ENCODE peak calls at places on chromosome 6, in six cellular contexts. Y is activated CD4-positive, alpha-beta T cell treated with anti-CD3 and anti-CD28 coated beads, Interleukin-2, amount 50 U/mL, for 1 hour; T is effector memory CD4-positive, alpha-beta T cell; P is CD4-positive, alpha-beta T cell; L is non-pigmented ciliary epithelial cell; V is activated T-helper 1 cell treated with Interleukin-2 at 50 U/mL for 16 hours. O is an unnamed sample.
A peak's percentile ranks its signal among the peaks of the same experiment; 100 is the strongest.

GRCh38 chr6:156884306-156884705 is 107.1 kb downstream of the ARID1B start:
- DNase-seq in Y (no peak), T (no peak), P (no peak), L (no peak), V (no peak), O (no peak)

GRCh38 chr6:143015300-143015706 is 45.4 kb upstream of the AIG1 start:
- DNase-seq in Y (no peak), T (no peak), P (no peak), L (no peak), V (no peak), O (no peak)

GRCh38 chr6:130050230-130050629 is 31.8 kb downstream of the L3MBTL3 start:
- DNase-seq in Y (no peak), T (no peak), P (no peak), L (peak; percentile 22), V (no peak), O (no peak)

GRCh38 chr6:147651249-147652063 is 143.0 kb downstream of the SAMD5 start:
- DNase-seq in Y (no peak), T (no peak), P (no peak), L (no peak), V (no peak), O (peak; percentile 20)

GRCh38 chr6:152432758-152433157 is 204.4 kb downstream of the SYNE1 start:
- DNase-seq in Y (no peak), T (no peak), P (no peak), L (no peak), V (no peak), O (no peak)

GRCh38 chr6:21281366-21281765 is 312.2 kb upstream of the SOX4 start:
- DNase-seq in Y (no peak), T (no peak), P (no peak), L (no peak), V (no peak), O (no peak)

GRCh38 chr6:44721954-44722578 is 334.6 kb downstream of the CDC5L start:
- DNase-seq in Y (no peak), T (no peak), P (no peak), L (no peak), V (no peak), O (no peak)

GRCh38 chr6:15495375-15495901 is 167.4 kb downstream of the DTNBP1 start:
- DNase-seq in Y (no peak), T (no peak), P (no peak), L (no peak), V (no peak), O (peak; percentile 5)

GRCh38 chr6:34226731-34227586 is 9.7 kb upstream of the HMGA1 start:
- DNase-seq in Y (no peak), T (no peak), P (no peak), L (no peak), V (no peak), O (no peak)

GRCh38 chr6:79048611-79049010 is 29.4 kb downstream of the PHIP start:
- DNase-seq in Y (no peak), T (no peak), P (no peak), L (no peak), V (no peak), O (no peak)

GRCh38 chr6:2790588-2790987 is 25.4 kb downstream of the WRNIP1 start:
- DNase-seq in Y (no peak), T (no peak), P (no peak), L (no peak), V (no peak), O (no peak)

GRCh38 chr6:107392069-107392468 is 67.3 kb downstream of the PDSS2 start:
- DNase-seq in Y (no peak), T (no peak), P (no peak), L (no peak), V (no peak), O (no peak)

GRCh38 chr6:35258858-35259193 is 709 bp upstream of the ZNF76 start:
- DNase-seq in Y (peak; percentile 49), T (no peak), P (peak; percentile 27), L (peak; percentile 13), V (no peak), O (no peak)

GRCh38 chr6:169171951-169172350 is 81.7 kb downstream of the THBS2 start:
- DNase-seq in Y (no peak), T (no peak), P (no peak), L (no peak), V (no peak), O (no peak)

GRCh38 chr6:114327074-114327473 is 15.7 kb downstream of the HS3ST5 start:
- DNase-seq in Y (no peak), T (no peak), P (no peak), L (no peak), V (no peak), O (no peak)

GRCh38 chr6:56649053-56649769 is 6.5 kb upstream of the DST start:
- DNase-seq in Y (no peak), T (no peak), P (no peak), L (no peak), V (no peak), O (no peak)

GRCh38 chr6:48212501-48212900 is 101.5 kb upstream of the PTCHD4 start:
- DNase-seq in Y (no peak), T (no peak), P (no peak), L (no peak), V (no peak), O (no peak)

GRCh38 chr6:135525550-135525949 is 28.0 kb upstream of the AHI1 start:
- DNase-seq in Y (no peak), T (no peak), P (no peak), L (no peak), V (no peak), O (no peak)

GRCh38 chr6:126182650-126183311 is 157.1 kb upstream of the CENPW start:
- DNase-seq in Y (no peak), T (no peak), P (no peak), L (no peak), V (no peak), O (no peak)

GRCh38 chr6:1849686-1850580 is 240.2 kb downstream of the FOXC1 start:
- DNase-seq in Y (no peak), T (no peak), P (no peak), L (no peak), V (no peak), O (no peak)

GRCh38 chr6:168838000-168838399 is 397.0 kb downstream of the SMOC2 start:
- DNase-seq in Y (no peak), T (no peak), P (no peak), L (no peak), V (no peak), O (no peak)